ENCODE peak calls at places on chromosomes 16 and 17, in six cellular contexts. One of them, this sample, is unnamed.

GRCh38 chr17:79953335-79953734 is 82.3 kb downstream of the TBC1D16 start:
- DNase-seq in central memory CD4-positive, alpha-beta T cell: no peak
- DNase-seq in amniotic epithelial cell: no peak
- DNase-seq in effector CD4-positive, alpha-beta T cell: no peak
- DNase-seq in HuH-7.5: no peak
- DNase-seq in left ventricle myocardium superior: no peak
- DNase-seq in this sample: no peak

GRCh38 chr16:26765087-26765486 is 301.6 kb upstream of the C16orf82 start:
- DNase-seq in central memory CD4-positive, alpha-beta T cell: no peak
- DNase-seq in amniotic epithelial cell: no peak
- DNase-seq in effector CD4-positive, alpha-beta T cell: no peak
- DNase-seq in HuH-7.5: peak; percentile 19
- DNase-seq in left ventricle myocardium superior: no peak
- DNase-seq in this sample: no peak

GRCh38 chr17:27846042-27846655 is 45.8 kb upstream of the NOS2 start:
- DNase-seq in central memory CD4-positive, alpha-beta T cell: peak; percentile 34
- DNase-seq in amniotic epithelial cell: no peak
- DNase-seq in effector CD4-positive, alpha-beta T cell: peak; percentile 9
- DNase-seq in HuH-7.5: no peak
- DNase-seq in left ventricle myocardium superior: no peak
- DNase-seq in this sample: no peak

GRCh38 chr16:89921699-89922476 is 1.3 kb upstream of the TUBB3 start:
- DNase-seq in central memory CD4-positive, alpha-beta T cell: no peak
- DNase-seq in amniotic epithelial cell: peak; percentile 90
- DNase-seq in effector CD4-positive, alpha-beta T cell: no peak
- DNase-seq in HuH-7.5: peak; percentile 92
- DNase-seq in left ventricle myocardium superior: peak; percentile 88
- DNase-seq in this sample: no peak

GRCh38 chr17:56881685-56882295 is 32.1 kb downstream of the TRIM25 start:
- DNase-seq in central memory CD4-positive, alpha-beta T cell: no peak
- DNase-seq in amniotic epithelial cell: no peak
- DNase-seq in effector CD4-positive, alpha-beta T cell: no peak
- DNase-seq in HuH-7.5: no peak
- DNase-seq in left ventricle myocardium superior: no peak
- DNase-seq in this sample: no peak

GRCh38 chr17:4101127-4101798 is 41.6 kb downstream of the ZZEF1 start:
- DNase-seq in central memory CD4-positive, alpha-beta T cell: peak; percentile 45
- DNase-seq in amniotic epithelial cell: peak; percentile 29
- DNase-seq in effector CD4-positive, alpha-beta T cell: no peak
- DNase-seq in HuH-7.5: no peak
- DNase-seq in left ventricle myocardium superior: no peak
- DNase-seq in this sample: no peak

GRCh38 chr17:3639981-3640596 is 3.5 kb downstream of the CTNS start:
- DNase-seq in central memory CD4-positive, alpha-beta T cell: no peak
- DNase-seq in amniotic epithelial cell: peak; percentile 53
- DNase-seq in effector CD4-positive, alpha-beta T cell: no peak
- DNase-seq in HuH-7.5: no peak
- DNase-seq in left ventricle myocardium superior: no peak
- DNase-seq in this sample: no peak

GRCh38 chr17:72492941-72493340 is 372.1 kb downstream of the SOX9 start:
- DNase-seq in central memory CD4-positive, alpha-beta T cell: no peak
- DNase-seq in amniotic epithelial cell: no peak
- DNase-seq in effector CD4-positive, alpha-beta T cell: no peak
- DNase-seq in HuH-7.5: no peak
- DNase-seq in left ventricle myocardium superior: no peak
- DNase-seq in this sample: no peak

GRCh38 chr17:37742114-37742761 is 2.6 kb downstream of the HNF1B start:
- DNase-seq in central memory CD4-positive, alpha-beta T cell: no peak
- DNase-seq in amniotic epithelial cell: no peak
- DNase-seq in effector CD4-positive, alpha-beta T cell: no peak
- DNase-seq in HuH-7.5: peak; percentile 36
- DNase-seq in left ventricle myocardium superior: no peak
- DNase-seq in this sample: no peak

GRCh38 chr16:85750827-85751641 is at the start of gene C16orf74:
- DNase-seq in central memory CD4-positive, alpha-beta T cell: no peak
- DNase-seq in amniotic epithelial cell: peak; percentile 19
- DNase-seq in effector CD4-positive, alpha-beta T cell: no peak
- DNase-seq in HuH-7.5: peak; percentile 83
- DNase-seq in left ventricle myocardium superior: peak; percentile 74
- DNase-seq in this sample: no peak

GRCh38 chr17:41420134-41420533 is 4.3 kb downstream of the KRT37 start:
- DNase-seq in central memory CD4-positive, alpha-beta T cell: no peak
- DNase-seq in amniotic epithelial cell: no peak
- DNase-seq in effector CD4-positive, alpha-beta T cell: no peak
- DNase-seq in HuH-7.5: no peak
- DNase-seq in left ventricle myocardium superior: no peak
- DNase-seq in this sample: no peak

GRCh38 chr16:31202402-31203385 is at the start of gene PYCARD:
- DNase-seq in central memory CD4-positive, alpha-beta T cell: no peak
- DNase-seq in amniotic epithelial cell: peak; percentile 26
- DNase-seq in effector CD4-positive, alpha-beta T cell: no peak
- DNase-seq in HuH-7.5: no peak
- DNase-seq in left ventricle myocardium superior: peak; percentile 82
- DNase-seq in this sample: no peak

GRCh38 chr17:8470447-8471047 is 34.9 kb downstream of the NDEL1 start:
- DNase-seq in central memory CD4-positive, alpha-beta T cell: no peak
- DNase-seq in amniotic epithelial cell: no peak
- DNase-seq in effector CD4-positive, alpha-beta T cell: no peak
- DNase-seq in HuH-7.5: no peak
- DNase-seq in left ventricle myocardium superior: peak; percentile 82
- DNase-seq in this sample: no peak